ENCODE peak calls at places on chromosomes 5 and 9, in six cellular contexts. I, H, K, F, W and A are unnamed samples.

GRCh38 chr9:106075991-106076390 is 381.6 kb downstream of the TMEM38B start:
- DNase-seq in I (peak), H (no peak), K (peak), F (no peak), W (no peak), A (no peak)

GRCh38 chr5:159198063-159199036 is 11.0 kb downstream of the RNF145 start:
- DNase-seq in I (no peak), H (no peak), K (no peak), F (no peak), W (no peak), A (no peak)

GRCh38 chr5:59036274-59036961 is 453.5 kb downstream of the RAB3C start:
- DNase-seq in I (peak), H (peak), K (peak), F (no peak), W (no peak), A (no peak)

GRCh38 chr9:110116543-110116885 is 91.4 kb downstream of the C9orf152 start:
- DNase-seq in I (peak), H (peak), K (peak), F (no peak), W (no peak), A (no peak)

GRCh38 chr5:164319161-164319560 is 813.7 kb downstream of the MAT2B start:
- DNase-seq in I (no peak), H (no peak), K (no peak), F (no peak), W (no peak), A (no peak)

GRCh38 chr5:112614986-112615385 is 122.7 kb upstream of the APC start:
- DNase-seq in I (peak), H (no peak), K (no peak), F (no peak), W (no peak), A (no peak)

GRCh38 chr5:72074238-72074637 is 33.0 kb upstream of the MAP1B start:
- DNase-seq in I (no peak), H (no peak), K (no peak), F (no peak), W (no peak), A (no peak)

GRCh38 chr5:149174847-149175234 is 33.5 kb downstream of the ABLIM3 start:
- DNase-seq in I (no peak), H (no peak), K (no peak), F (no peak), W (no peak), A (no peak)

GRCh38 chr5:102879741-102880140 is 124.6 kb downstream of the PAM start:
- DNase-seq in I (no peak), H (no peak), K (no peak), F (no peak), W (no peak), A (no peak)

GRCh38 chr5:121693864-121694263 is 157.8 kb upstream of the FTMT start:
- DNase-seq in I (peak), H (no peak), K (peak), F (no peak), W (no peak), A (no peak)

GRCh38 chr5:45796959-45797553 is 100.9 kb upstream of the HCN1 start:
- DNase-seq in I (no peak), H (no peak), K (no peak), F (peak), W (no peak), A (no peak)

GRCh38 chr9:69584746-69585145 is 87.4 kb downstream of the APBA1 start:
- DNase-seq in I (no peak), H (no peak), K (no peak), F (no peak), W (no peak), A (no peak)

GRCh38 chr9:127955294-127956015 is 17.8 kb upstream of the DPM2 start:
- DNase-seq in I (peak), H (no peak), K (no peak), F (peak), W (no peak), A (no peak)

GRCh38 chr9:17349816-17350215 is 215.0 kb downstream of the CNTLN start:
- DNase-seq in I (no peak), H (peak), K (peak), F (no peak), W (no peak), A (no peak)

GRCh38 chr5:109589239-109589638 is 100.5 kb upstream of the MAN2A1 start:
- DNase-seq in I (no peak), H (no peak), K (no peak), F (no peak), W (no peak), A (no peak)

GRCh38 chr9:136485651-136486050 is 2.8 kb upstream of the SEC16A start:
- DNase-seq in I (no peak), H (no peak), K (no peak), F (no peak), W (no peak), A (peak)

GRCh38 chr9:136485049-136485647 is 2.3 kb upstream of the SEC16A start:
- DNase-seq in I (peak), H (peak), K (peak), F (peak), W (peak), A (peak)

GRCh38 chr9:136482793-136483588 is at the start of gene SEC16A:
- DNase-seq in I (peak), H (peak), K (peak), F (peak), W (peak), A (peak)

GRCh38 chr9:136483589-136484152 is 831 bp upstream of the SEC16A start:
- DNase-seq in I (peak), H (peak), K (peak), F (peak), W (peak), A (peak)

GRCh38 chr9:136484153-136485048 is 1.6 kb upstream of the SEC16A start:
- DNase-seq in I (peak), H (no peak), K (no peak), F (no peak), W (no peak), A (no peak)
- TF ChIP-seq CTCF in I (no peak), H (no peak), K (no peak), F (no peak), W (no peak), A (no peak)

DNA sequence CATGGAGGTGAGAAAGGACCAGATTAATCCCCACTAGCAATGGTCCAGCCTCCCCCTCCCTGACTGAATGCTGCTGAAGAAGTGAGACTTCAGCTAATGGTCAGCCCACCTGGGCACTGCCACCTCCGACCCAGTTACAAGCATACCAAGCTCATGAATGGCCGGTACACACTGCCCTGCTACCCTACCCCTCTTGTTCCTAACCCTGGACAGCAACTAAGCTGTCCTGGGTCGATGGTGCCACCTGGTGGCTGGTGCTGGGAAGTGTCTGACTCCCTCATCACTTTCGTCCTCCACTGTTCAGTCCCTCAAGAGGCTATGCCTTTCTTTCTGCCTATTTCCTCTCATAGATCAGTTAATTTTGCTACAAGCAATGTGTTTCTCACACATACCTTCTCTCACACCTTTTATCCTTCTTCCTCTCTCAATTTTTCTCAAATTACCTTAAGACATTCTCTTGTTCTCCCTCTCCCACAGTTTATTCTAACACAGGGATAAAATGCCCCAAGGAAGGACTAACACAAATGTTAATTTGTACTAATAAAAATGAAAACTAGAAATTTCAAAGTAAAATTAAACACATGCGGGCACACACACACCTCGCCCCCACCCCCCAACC is 42.4 kb downstream of the PAX5 start:
- DNase-seq in I (peak), H (no peak), K (peak), F (peak), W (peak), A (peak)
- TF ChIP-seq CTCF in I (peak), H (peak), K (peak), F (peak), W (peak), A (peak)

GRCh38 chr9:35835216-35835604 is 6.2 kb downstream of the TMEM8B start:
- DNase-seq in I (no peak), H (no peak), K (no peak), F (peak), W (no peak), A (no peak)
- TF ChIP-seq CTCF in I (peak), H (peak), K (peak), F (peak), W (no peak), A (peak)

GRCh38 chr5:68189171-68189570 is 26.4 kb upstream of the PIK3R1 start:
- DNase-seq in I (peak), H (no peak), K (no peak), F (no peak), W (no peak), A (no peak)
- TF ChIP-seq CTCF in I (no peak), H (no peak), K (no peak), F (no peak), W (no peak), A (no peak)

DNA sequence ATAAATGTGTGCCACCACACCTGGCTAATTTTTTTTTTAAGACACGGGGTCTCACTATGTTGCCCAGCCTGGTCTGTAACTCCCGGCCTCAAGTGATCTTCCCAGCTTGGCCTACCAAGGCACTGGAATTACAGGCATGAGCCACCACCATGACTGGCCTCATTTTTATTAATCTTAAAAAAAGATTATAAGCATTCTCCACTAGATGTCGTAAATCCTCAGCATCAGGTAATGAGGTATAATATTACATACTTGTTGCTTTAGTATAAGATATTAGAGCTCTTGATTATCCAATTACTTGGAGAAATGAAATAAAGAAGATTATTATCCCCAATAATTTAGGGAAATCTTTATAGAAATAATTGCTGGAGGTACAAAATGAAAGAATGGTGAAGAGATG is 78.3 kb upstream of the HTR1A start:
- DNase-seq in I (peak), H (no peak), K (no peak), F (no peak), W (no peak), A (no peak)
- TF ChIP-seq CTCF in I (no peak), H (no peak), K (no peak), F (no peak), W (no peak), A (no peak)